ENCODE peak calls at places on chromosome 2, in five cellular contexts. B is foreskin fibroblast, N is PC-3, P is kidney tubule cell, J is neural progenitor cell. M is an unnamed sample.

GRCh38 chr2:236657801-236658200 is 88.2 kb downstream of the ACKR3 start:
- DNase-seq in B (no peak), N (no peak), P (no peak), J (no peak), M (peak; percentile 40)

GRCh38 chr2:174334781-174335604 is at the start of gene SP9:
- DNase-seq in B (peak; percentile 38), N (no peak), P (no peak), J (peak; percentile 95), M (peak; percentile 50)

GRCh38 chr2:41711736-41712135 is 336.1 kb upstream of the PKDCC start:
- DNase-seq in B (no peak), N (no peak), P (peak; percentile 98), J (no peak), M (no peak)

GRCh38 chr2:40844353-40845277 is 392.7 kb upstream of the SLC8A1 start:
- DNase-seq in B (no peak), N (peak; percentile 92), P (peak; percentile 61), J (peak; percentile 57), M (peak; percentile 11)

GRCh38 chr2:204706939-204707338 is 161.7 kb downstream of the PARD3B start:
- DNase-seq in B (no peak), N (no peak), P (peak; percentile 39), J (no peak), M (no peak)

GRCh38 chr2:15702452-15702851 is 110.8 kb downstream of the DDX1 start:
- DNase-seq in B (no peak), N (no peak), P (no peak), J (no peak), M (no peak)

GRCh38 chr2:88090446-88091283 is 23.0 kb downstream of the SMYD1 start:
- DNase-seq in B (no peak), N (no peak), P (no peak), J (no peak), M (no peak)

GRCh38 chr2:239167011-239167673 is 233.7 kb downstream of the HDAC4 start:
- DNase-seq in B (no peak), N (no peak), P (no peak), J (no peak), M (no peak)

GRCh38 chr2:181396575-181397062 is 60.6 kb upstream of the ITGA4 start:
- DNase-seq in B (peak; percentile 16), N (no peak), P (no peak), J (no peak), M (peak; percentile 12)

GRCh38 chr2:240646061-240646899 is 21.0 kb downstream of the GPR35 start:
- DNase-seq in B (no peak), N (no peak), P (no peak), J (no peak), M (no peak)

GRCh38 chr2:110957267-110957666 is 163.4 kb upstream of the BCL2L11 start:
- DNase-seq in B (no peak), N (no peak), P (no peak), J (no peak), M (no peak)

GRCh38 chr2:43193996-43194869 is 32.2 kb downstream of the ZFP36L2 start:
- DNase-seq in B (no peak), N (no peak), P (peak; percentile 91), J (no peak), M (no peak)

GRCh38 chr2:152336854-152337510 is 2.0 kb downstream of the FMNL2 start:
- DNase-seq in B (no peak), N (peak; percentile 11), P (peak; percentile 49), J (peak; percentile 56), M (peak; percentile 72)

GRCh38 chr2:191927319-191927867 is 80.5 kb upstream of the CAVIN2 start:
- DNase-seq in B (peak; percentile 78), N (peak; percentile 55), P (peak; percentile 98), J (peak; percentile 27), M (peak; percentile 98)

GRCh38 chr2:239369631-239370161 is 31.1 kb downstream of the HDAC4 start:
- DNase-seq in B (peak; percentile 73), N (no peak), P (peak; percentile 1), J (no peak), M (no peak)

GRCh38 chr2:148814853-148815419 is 60.1 kb upstream of the KIF5C start:
- DNase-seq in B (no peak), N (peak; percentile 54), P (peak; percentile 10), J (no peak), M (peak; percentile 17)

GRCh38 chr2:106581755-106582430 is 94.7 kb downstream of the CD8B2 start:
- DNase-seq in B (peak; percentile 56), N (peak; percentile 46), P (peak; percentile 74), J (peak; percentile 62), M (peak; percentile 55)

GRCh38 chr2:129253461-129253812 is 726.0 kb upstream of the RAB6C start:
- DNase-seq in B (no peak), N (no peak), P (no peak), J (peak; percentile 69), M (no peak)

GRCh38 chr2:181573140-181573736 is 83.7 kb downstream of the CERKL start:
- DNase-seq in B (peak; percentile 9), N (peak; percentile 65), P (peak; percentile 59), J (peak; percentile 51), M (peak; percentile 20)

GRCh38 chr2:45610281-45611019 is 617 bp downstream of the SRBD1 start:
- DNase-seq in B (peak; percentile 47), N (peak; percentile 67), P (peak; percentile 68), J (peak; percentile 75), M (peak; percentile 74)

GRCh38 chr2:46999084-46999483 is 83.5 kb upstream of the MCFD2 start:
- DNase-seq in B (no peak), N (no peak), P (no peak), J (no peak), M (no peak)

GRCh38 chr2:45690223-45690622 is 38.7 kb downstream of the PRKCE start:
- DNase-seq in B (no peak), N (no peak), P (no peak), J (no peak), M (no peak)

GRCh38 chr2:236717719-236718118 is 148.1 kb downstream of the ACKR3 start:
- DNase-seq in B (no peak), N (peak; percentile 55), P (no peak), J (no peak), M (no peak)

GRCh38 chr2:54370405-54371104 is 85.6 kb upstream of the SPTBN1 start:
- DNase-seq in B (peak; percentile 12), N (no peak), P (no peak), J (no peak), M (no peak)

GRCh38 chr2:75130171-75130570 is 69.1 kb downstream of the TACR1 start:
- DNase-seq in B (no peak), N (peak; percentile 24), P (no peak), J (no peak), M (no peak)

GRCh38 chr2:18650221-18650620 is 60.9 kb upstream of the NT5C1B start:
- DNase-seq in B (no peak), N (no peak), P (no peak), J (no peak), M (no peak)

GRCh38 chr2:7427293-7428060 is 510.3 kb downstream of the RNF144A start:
- DNase-seq in B (peak; percentile 29), N (peak; percentile 84), P (peak; percentile 57), J (peak; percentile 82), M (peak; percentile 33)

GRCh38 chr2:45889053-45889452 is 237.6 kb downstream of the PRKCE start:
- DNase-seq in B (no peak), N (no peak), P (no peak), J (peak; percentile 33), M (peak; percentile 65)

GRCh38 chr2:160292225-160292624 is 92.2 kb upstream of the ITGB6 start:
- DNase-seq in B (no peak), N (peak; percentile 26), P (no peak), J (no peak), M (peak; percentile 46)

GRCh38 chr2:105755895-105756294 is 11.2 kb downstream of the NCK2 start:
- DNase-seq in B (no peak), N (no peak), P (no peak), J (no peak), M (no peak)